ENCODE peak calls at places on chromosomes 16 and 17, in ten cellular contexts. One of them, this sample, is unnamed.

GRCh38 chr17:10610821-10611323 is 46.2 kb downstream of the MYH3 start:
- DNase-seq in HepG2: no peak
- DNase-seq in GM12878: no peak
- DNase-seq in upper lobe of left lung: no peak
- DNase-seq in esophagus muscularis mucosa: no peak
- DNase-seq in SK-N-SH: no peak
- DNase-seq in H1: no peak
- DNase-seq in sigmoid colon: no peak
- DNase-seq in transverse colon: no peak
- DNase-seq in stomach: no peak
- DNase-seq in this sample: no peak

GRCh38 chr17:72792771-72793170 is 299.7 kb downstream of the SLC39A11 start:
- DNase-seq in upper lobe of left lung: no peak
- DNase-seq in esophagus muscularis mucosa: no peak
- DNase-seq in SK-N-SH: peak; percentile 77
- DNase-seq in stomach: no peak
- DNase-seq in GM12878: no peak
- DNase-seq in sigmoid colon: no peak
- DNase-seq in HepG2: no peak
- DNase-seq in transverse colon: no peak
- DNase-seq in H1: no peak
- DNase-seq in this sample: no peak

GRCh38 chr17:56440391-56440790 is 153.1 kb upstream of the NOG start:
- DNase-seq in stomach: no peak
- DNase-seq in SK-N-SH: no peak
- DNase-seq in HepG2: no peak
- DNase-seq in upper lobe of left lung: no peak
- DNase-seq in GM12878: no peak
- DNase-seq in sigmoid colon: no peak
- DNase-seq in H1: no peak
- DNase-seq in esophagus muscularis mucosa: no peak
- DNase-seq in transverse colon: no peak
- DNase-seq in this sample: no peak

GRCh38 chr16:57720142-57720575 is 15.4 kb upstream of the KATNB1 start:
- DNase-seq in HepG2: peak; percentile 72
- DNase-seq in H1: peak; percentile 60
- DNase-seq in upper lobe of left lung: peak; percentile 73
- DNase-seq in transverse colon: peak; percentile 48
- DNase-seq in sigmoid colon: no peak
- DNase-seq in esophagus muscularis mucosa: no peak
- DNase-seq in stomach: peak; percentile 81
- DNase-seq in SK-N-SH: peak; percentile 65
- DNase-seq in GM12878: no peak
- DNase-seq in this sample: no peak

GRCh38 chr17:3848229-3848628 is 2.2 kb upstream of the NCBP3 start:
- DNase-seq in SK-N-SH: no peak
- DNase-seq in esophagus muscularis mucosa: no peak
- DNase-seq in H1: no peak
- DNase-seq in sigmoid colon: no peak
- DNase-seq in stomach: no peak
- DNase-seq in upper lobe of left lung: no peak
- DNase-seq in transverse colon: no peak
- DNase-seq in GM12878: no peak
- DNase-seq in HepG2: no peak
- DNase-seq in this sample: no peak

GRCh38 chr17:21286066-21286770 is 1.7 kb downstream of the MAP2K3 start:
- DNase-seq in sigmoid colon: peak; percentile 98
- DNase-seq in esophagus muscularis mucosa: peak; percentile 98
- DNase-seq in SK-N-SH: peak; percentile 50
- DNase-seq in upper lobe of left lung: peak; percentile 97
- DNase-seq in transverse colon: peak; percentile 92
- DNase-seq in H1: no peak
- DNase-seq in HepG2: peak; percentile 96
- DNase-seq in stomach: peak; percentile 91
- DNase-seq in GM12878: no peak
- DNase-seq in this sample: peak; percentile 97

GRCh38 chr17:18158022-18158600 is 25.5 kb upstream of the ALKBH5 start:
- DNase-seq in sigmoid colon: peak; percentile 96
- DNase-seq in stomach: peak; percentile 96
- DNase-seq in H1: peak; percentile 100
- DNase-seq in upper lobe of left lung: peak; percentile 97
- DNase-seq in SK-N-SH: no peak
- DNase-seq in GM12878: peak; percentile 68
- DNase-seq in HepG2: no peak
- DNase-seq in esophagus muscularis mucosa: peak; percentile 98
- DNase-seq in transverse colon: peak; percentile 98
- DNase-seq in this sample: peak; percentile 97

GRCh38 chr16:54847207-54847606 is 83.5 kb upstream of the IRX5 start:
- DNase-seq in SK-N-SH: no peak
- DNase-seq in transverse colon: no peak
- DNase-seq in HepG2: no peak
- DNase-seq in H1: no peak
- DNase-seq in esophagus muscularis mucosa: no peak
- DNase-seq in stomach: no peak
- DNase-seq in sigmoid colon: no peak
- DNase-seq in upper lobe of left lung: no peak
- DNase-seq in GM12878: no peak
- DNase-seq in this sample: no peak

GRCh38 chr17:48600244-48601098 is 4.3 kb downstream of the HOXB6 start:
- DNase-seq in H1: no peak
- DNase-seq in GM12878: no peak
- DNase-seq in esophagus muscularis mucosa: no peak
- DNase-seq in sigmoid colon: no peak
- DNase-seq in upper lobe of left lung: no peak
- DNase-seq in HepG2: no peak
- DNase-seq in SK-N-SH: no peak
- DNase-seq in stomach: no peak
- DNase-seq in transverse colon: peak; percentile 34
- DNase-seq in this sample: no peak

GRCh38 chr16:50842013-50842505 is 100.2 kb downstream of the CYLD start:
- DNase-seq in H1: peak; percentile 37
- DNase-seq in stomach: no peak
- DNase-seq in GM12878: no peak
- DNase-seq in esophagus muscularis mucosa: no peak
- DNase-seq in upper lobe of left lung: no peak
- DNase-seq in HepG2: no peak
- DNase-seq in sigmoid colon: no peak
- DNase-seq in transverse colon: no peak
- DNase-seq in SK-N-SH: no peak
- DNase-seq in this sample: no peak

GRCh38 chr16:49632111-49632797 is 223.7 kb downstream of the ZNF423 start:
- DNase-seq in H1: no peak
- DNase-seq in esophagus muscularis mucosa: no peak
- DNase-seq in HepG2: no peak
- DNase-seq in sigmoid colon: no peak
- DNase-seq in GM12878: no peak
- DNase-seq in transverse colon: no peak
- DNase-seq in stomach: no peak
- DNase-seq in SK-N-SH: no peak
- DNase-seq in upper lobe of left lung: no peak
- DNase-seq in this sample: no peak

GRCh38 chr16:21598676-21599157 is 660 bp upstream of the METTL9 start:
- DNase-seq in upper lobe of left lung: no peak
- DNase-seq in stomach: no peak
- DNase-seq in transverse colon: peak; percentile 31
- DNase-seq in GM12878: no peak
- DNase-seq in esophagus muscularis mucosa: no peak
- DNase-seq in H1: no peak
- DNase-seq in sigmoid colon: no peak
- DNase-seq in HepG2: no peak
- DNase-seq in SK-N-SH: no peak
- DNase-seq in this sample: no peak

GRCh38 chr17:68036304-68037147 is 991 bp downstream of the KPNA2 start:
- DNase-seq in GM12878: no peak
- DNase-seq in SK-N-SH: no peak
- DNase-seq in transverse colon: no peak
- DNase-seq in upper lobe of left lung: no peak
- DNase-seq in esophagus muscularis mucosa: no peak
- DNase-seq in H1: no peak
- DNase-seq in sigmoid colon: no peak
- DNase-seq in HepG2: no peak
- DNase-seq in stomach: no peak
- DNase-seq in this sample: no peak

GRCh38 chr17:68034452-68034776 is 1.1 kb upstream of the KPNA2 start:
- DNase-seq in esophagus muscularis mucosa: no peak
- DNase-seq in sigmoid colon: no peak
- DNase-seq in H1: no peak
- DNase-seq in transverse colon: no peak
- DNase-seq in SK-N-SH: no peak
- DNase-seq in stomach: no peak
- DNase-seq in upper lobe of left lung: no peak
- DNase-seq in HepG2: no peak
- DNase-seq in GM12878: no peak
- DNase-seq in this sample: no peak

GRCh38 chr17:68033636-68034451 is 1.7 kb upstream of the KPNA2 start:
- DNase-seq in sigmoid colon: no peak
- DNase-seq in H1: no peak
- DNase-seq in upper lobe of left lung: no peak
- DNase-seq in esophagus muscularis mucosa: no peak
- DNase-seq in HepG2: peak; percentile 95
- DNase-seq in GM12878: no peak
- DNase-seq in transverse colon: no peak
- DNase-seq in stomach: no peak
- DNase-seq in SK-N-SH: peak; percentile 51
- DNase-seq in this sample: no peak

GRCh38 chr17:68035523-68036303 is at the start of gene KPNA2:
- DNase-seq in SK-N-SH: peak; percentile 99
- DNase-seq in GM12878: peak; percentile 93
- DNase-seq in upper lobe of left lung: peak; percentile 91
- DNase-seq in H1: peak; percentile 93
- DNase-seq in sigmoid colon: peak; percentile 97
- DNase-seq in stomach: peak; percentile 90
- DNase-seq in esophagus muscularis mucosa: peak; percentile 98
- DNase-seq in transverse colon: peak; percentile 94
- DNase-seq in HepG2: peak; percentile 99
- DNase-seq in this sample: peak; percentile 96

DNA sequence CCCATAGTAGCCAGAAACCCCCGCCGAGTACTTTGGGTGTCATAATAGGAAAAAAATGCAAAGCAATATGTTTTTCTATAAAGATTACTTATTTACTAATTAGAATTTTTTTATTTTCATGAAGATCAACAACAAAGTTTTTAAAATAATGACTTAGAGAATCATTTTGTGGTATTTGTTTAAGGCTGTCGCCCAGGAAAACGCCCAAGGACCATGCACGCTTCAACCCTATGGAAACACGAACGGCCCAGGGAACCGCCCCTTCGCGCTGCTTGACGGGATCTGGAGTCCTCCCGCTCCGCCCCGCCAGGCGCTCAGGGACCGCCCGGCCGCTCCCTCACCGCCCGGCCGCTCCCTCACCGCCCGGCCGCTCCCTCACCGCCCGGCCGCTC is 408 bp upstream of the KPNA2 start:
- DNase-seq in stomach: peak; percentile 94
- DNase-seq in SK-N-SH: no peak
- DNase-seq in esophagus muscularis mucosa: no peak
- DNase-seq in H1: peak; percentile 90
- DNase-seq in upper lobe of left lung: peak; percentile 96
- DNase-seq in HepG2: no peak
- DNase-seq in transverse colon: peak; percentile 95
- DNase-seq in sigmoid colon: peak; percentile 96
- DNase-seq in GM12878: no peak
- DNase-seq in this sample: peak; percentile 95
- H3K4me3 ChIP-seq in stomach: peak overlapping the region; percentile 96
- H3K4me3 ChIP-seq in SK-N-SH: peak overlapping the region; percentile 21
- H3K4me3 ChIP-seq in esophagus muscularis mucosa: peak overlapping the region; percentile 97
- H3K4me3 ChIP-seq in H1: no peak overlapping the region
- H3K4me3 ChIP-seq in upper lobe of left lung: peak overlapping the region; percentile 11
- H3K4me3 ChIP-seq in HepG2: peak overlapping the region; percentile 44
- H3K4me3 ChIP-seq in transverse colon: peak overlapping the region; percentile 38
- H3K4me3 ChIP-seq in sigmoid colon: peak overlapping the region; percentile 36
- H3K4me3 ChIP-seq in GM12878: peak overlapping the region; percentile 28
- H3K4me3 ChIP-seq in this sample: peak overlapping the region; percentile 74

GRCh38 chr16:28925386-28926228 is 569 bp upstream of the RABEP2 start:
- DNase-seq in stomach: peak; percentile 62
- DNase-seq in transverse colon: peak; percentile 76
- DNase-seq in sigmoid colon: peak; percentile 87
- DNase-seq in upper lobe of left lung: peak; percentile 70
- DNase-seq in HepG2: peak; percentile 73
- DNase-seq in H1: no peak
- DNase-seq in esophagus muscularis mucosa: peak; percentile 95
- DNase-seq in GM12878: no peak
- DNase-seq in SK-N-SH: no peak
- DNase-seq in this sample: peak; percentile 95
- TF ChIP-seq POLR2AphosphoS5 in stomach: no peak
- TF ChIP-seq POLR2AphosphoS5 in transverse colon: peak; percentile 1
- TF ChIP-seq POLR2AphosphoS5 in sigmoid colon: peak; percentile 0
- TF ChIP-seq POLR2AphosphoS5 in upper lobe of left lung: no peak
- TF ChIP-seq POLR2AphosphoS5 in HepG2: no peak
- TF ChIP-seq POLR2AphosphoS5 in H1: peak; percentile 72
- TF ChIP-seq POLR2AphosphoS5 in esophagus muscularis mucosa: no peak
- TF ChIP-seq POLR2AphosphoS5 in GM12878: peak; percentile 85
- TF ChIP-seq POLR2AphosphoS5 in SK-N-SH: peak; percentile 50
- TF ChIP-seq POLR2AphosphoS5 in this sample: no peak

DNA sequence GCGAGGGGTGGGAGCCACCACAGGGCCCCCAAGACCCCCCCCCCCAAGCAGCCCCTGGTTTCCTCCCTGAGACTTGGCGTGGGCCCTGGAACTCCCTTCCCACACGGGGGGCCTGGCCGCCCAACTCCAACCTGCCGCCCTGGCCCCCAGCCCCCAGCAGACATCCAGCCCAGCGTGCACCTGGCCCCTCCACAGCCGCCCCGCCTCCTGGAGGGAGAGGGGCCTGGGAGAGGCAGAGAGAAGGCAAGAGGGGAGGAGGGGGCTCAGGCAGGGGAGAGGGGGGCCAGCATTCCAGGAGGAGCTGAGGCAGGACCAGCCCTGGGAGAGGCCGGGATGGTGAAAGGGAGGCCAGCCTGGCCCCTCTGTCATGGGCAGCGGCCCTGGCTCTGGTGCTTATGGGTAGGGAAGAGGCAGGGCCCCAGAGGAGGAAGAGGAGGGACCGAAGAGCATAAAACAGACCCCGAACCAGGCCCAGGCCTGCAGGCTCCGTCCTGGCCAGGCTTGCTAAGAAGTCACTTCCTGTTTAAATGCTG is 16.7 kb downstream of the IL34 start:
- DNase-seq in GM12878: no peak
- DNase-seq in esophagus muscularis mucosa: no peak
- DNase-seq in stomach: no peak
- DNase-seq in sigmoid colon: peak; percentile 64
- DNase-seq in HepG2: no peak
- DNase-seq in upper lobe of left lung: no peak
- DNase-seq in SK-N-SH: peak; percentile 34
- DNase-seq in transverse colon: no peak
- DNase-seq in H1: no peak
- DNase-seq in this sample: peak; percentile 58
- TF ChIP-seq EP300 in GM12878: no peak
- TF ChIP-seq EP300 in esophagus muscularis mucosa: no peak
- TF ChIP-seq EP300 in stomach: no peak
- TF ChIP-seq EP300 in sigmoid colon: no peak
- TF ChIP-seq EP300 in HepG2: no peak
- TF ChIP-seq EP300 in upper lobe of left lung: no peak
- TF ChIP-seq EP300 in SK-N-SH: no peak
- TF ChIP-seq EP300 in transverse colon: no peak
- TF ChIP-seq EP300 in H1: no peak
- TF ChIP-seq EP300 in this sample: no peak

DNA sequence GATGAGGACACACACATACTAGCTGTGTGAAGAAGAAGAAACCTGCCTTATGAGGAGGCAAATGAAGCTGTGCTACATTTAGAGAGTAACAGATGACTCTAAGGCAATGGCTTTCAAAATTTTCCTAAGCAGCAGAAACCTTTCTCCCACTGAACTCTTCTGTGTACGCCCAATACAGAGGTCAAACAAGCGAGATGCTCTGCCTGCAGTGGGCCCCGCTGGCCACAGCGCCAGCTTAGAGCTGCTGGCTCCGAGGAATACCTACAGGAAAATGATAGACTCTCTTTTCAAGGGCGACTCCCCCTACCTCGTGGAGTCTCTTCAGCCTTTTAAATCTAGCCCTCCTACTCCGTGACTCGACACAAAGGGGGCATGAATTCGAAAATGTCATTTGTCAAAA is 39.2 kb downstream of the GNA13 start:
- DNase-seq in esophagus muscularis mucosa: no peak
- DNase-seq in transverse colon: no peak
- DNase-seq in stomach: no peak
- DNase-seq in H1: peak; percentile 46
- DNase-seq in HepG2: peak; percentile 53
- DNase-seq in sigmoid colon: no peak
- DNase-seq in SK-N-SH: no peak
- DNase-seq in GM12878: no peak
- DNase-seq in upper lobe of left lung: no peak
- DNase-seq in this sample: no peak
- H3K4me3 ChIP-seq in esophagus muscularis mucosa: peak overlapping the region; percentile 7
- H3K4me3 ChIP-seq in transverse colon: no peak overlapping the region
- H3K4me3 ChIP-seq in stomach: no peak overlapping the region
- H3K4me3 ChIP-seq in H1: no peak overlapping the region
- H3K4me3 ChIP-seq in HepG2: no peak overlapping the region
- H3K4me3 ChIP-seq in sigmoid colon: no peak overlapping the region
- H3K4me3 ChIP-seq in SK-N-SH: no peak overlapping the region
- H3K4me3 ChIP-seq in GM12878: no peak overlapping the region
- H3K4me3 ChIP-seq in upper lobe of left lung: no peak overlapping the region
- H3K4me3 ChIP-seq in this sample: no peak overlapping the region

This sample was measured in suprapubic skin.